ENCODE peak calls at places on chromosomes 3 and 15, in eight cellular contexts. D, I, Y, A, P, O, N and K are unnamed samples.

GRCh38 chr15:70835415-70835814 is 18.5 kb downstream of the LARP6 start:
- DNase-seq in I (no peak), Y (no peak), D (no peak), A (peak; percentile 57), N (no peak), O (no peak), P (no peak), K (no peak)

GRCh38 chr15:72037321-72037720 is 80.6 kb downstream of the MYO9A start:
- DNase-seq in Y (peak; percentile 2), A (no peak), D (no peak), N (no peak), P (no peak), O (no peak), I (peak; percentile 1), K (no peak)

GRCh38 chr15:66590435-66590834 is 24.6 kb upstream of the LCTL start:
- DNase-seq in D (no peak), N (no peak), P (no peak), Y (no peak), I (no peak), O (no peak), A (no peak), K (no peak)

GRCh38 chr15:89328398-89329254 is 6.0 kb downstream of the POLG start:
- DNase-seq in P (no peak), I (no peak), D (no peak), N (no peak), A (no peak), Y (no peak), O (no peak), K (no peak)

GRCh38 chr3:11006986-11007385 is 14.4 kb downstream of the SLC6A1 start:
- DNase-seq in D (no peak), I (no peak), N (no peak), O (no peak), A (no peak), Y (no peak), P (no peak), K (no peak)

GRCh38 chr3:9497821-9498565 is 55.6 kb downstream of the LHFPL4 start:
- DNase-seq in I (no peak), Y (peak; percentile 33), O (no peak), D (no peak), N (no peak), P (no peak), A (no peak), K (no peak)

GRCh38 chr15:62727501-62727900 is 315.0 kb upstream of the TPM1 start:
- DNase-seq in A (no peak), P (no peak), O (no peak), Y (no peak), I (no peak), N (no peak), D (no peak), K (no peak)

GRCh38 chr3:15055019-15055557 is 10.0 kb downstream of the MRPS25 start:
- DNase-seq in D (no peak), Y (no peak), A (no peak), P (no peak), I (no peak), N (peak; percentile 54), O (no peak), K (no peak)

GRCh38 chr15:90286678-90287077 is 21.2 kb downstream of the NGRN start:
- DNase-seq in O (no peak), I (peak; percentile 43), Y (no peak), N (no peak), A (peak; percentile 69), D (peak; percentile 62), P (no peak), K (no peak)

GRCh38 chr3:161231861-161232260 is 10.8 kb downstream of the NMD3 start:
- DNase-seq in A (no peak), Y (no peak), I (no peak), O (no peak), P (no peak), D (no peak), N (no peak), K (no peak)

GRCh38 chr3:24378313-24378712 is 116.3 kb downstream of the THRB start:
- DNase-seq in O (no peak), Y (no peak), A (no peak), D (no peak), I (no peak), N (no peak), P (no peak), K (no peak)

DNA sequence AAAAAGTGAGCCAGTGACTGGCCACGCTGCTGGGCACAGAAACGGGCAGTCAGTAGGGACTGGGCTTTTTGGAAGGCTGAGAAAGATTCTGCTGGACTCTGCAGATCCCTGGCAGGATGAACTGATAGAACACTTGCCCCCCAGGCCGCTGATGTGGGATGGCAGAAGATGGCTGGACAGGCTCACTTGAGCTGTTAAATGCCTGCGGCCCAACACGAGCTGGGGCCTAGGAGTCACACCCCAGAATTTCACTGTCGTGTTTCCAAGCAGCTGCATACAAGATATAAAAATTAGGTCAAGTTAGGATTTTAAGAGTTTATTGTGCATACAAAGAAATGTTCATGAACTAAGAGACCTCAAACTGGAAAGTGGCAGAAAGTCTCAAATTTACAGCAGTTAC is 26.9 kb downstream of the GLDN start:
- DNase-seq in D (no peak), P (no peak), O (no peak), N (no peak), I (no peak), A (no peak), Y (no peak), K (no peak)
- H3K9ac ChIP-seq in D (no peak overlapping the region), P (no peak overlapping the region), O (no peak overlapping the region), N (no peak overlapping the region), I (no peak overlapping the region), A (no peak overlapping the region), Y (no peak overlapping the region), K (no peak overlapping the region)

GRCh38 chr3:45056608-45057301 is 30.7 kb downstream of the CLEC3B start:
- DNase-seq in D (no peak), P (no peak), Y (no peak), A (no peak), I (no peak), O (no peak), N (no peak), K (no peak)
- TF ChIP-seq POLR2AphosphoS5 in D (no peak), P (peak; percentile 87), Y (peak; percentile 21), A (no peak), I (no peak), O (no peak), N (no peak), K (no peak)

GRCh38 chr3:44762690-44763089 is 1.1 kb downstream of the KIF15 start:
- DNase-seq in N (no peak), P (no peak), A (no peak), D (no peak), O (no peak), I (no peak), Y (no peak), K (no peak)
- H3K4me3 ChIP-seq in N (peak overlapping the region; percentile 79), P (peak overlapping the region; percentile 89), A (peak overlapping the region; percentile 84), D (peak overlapping the region; percentile 57), O (peak overlapping the region; percentile 83), I (peak overlapping the region; percentile 88), Y (peak overlapping the region; percentile 93), K (peak overlapping the region; percentile 87)

GRCh38 chr3:123687286-123687685 is 102.4 kb upstream of the HACD2 start:
- DNase-seq in D (no peak), I (peak; percentile 81), O (no peak), P (no peak), Y (no peak), A (no peak), N (no peak), K (no peak)

GRCh38 chr3:123685780-123686179 is 100.9 kb upstream of the HACD2 start:
- DNase-seq in A (peak; percentile 58), Y (no peak), P (no peak), O (no peak), D (no peak), I (no peak), N (no peak), K (no peak)

GRCh38 chr3:123684636-123685035 is 99.8 kb upstream of the HACD2 start:
- DNase-seq in Y (no peak), I (no peak), P (no peak), O (no peak), N (no peak), A (no peak), D (no peak), K (no peak)

GRCh38 chr3:123688241-123688747 is 103.4 kb upstream of the HACD2 start:
- DNase-seq in N (no peak), D (peak; percentile 82), O (no peak), Y (peak; percentile 21), P (no peak), A (no peak), I (peak; percentile 60), K (no peak)

DNA sequence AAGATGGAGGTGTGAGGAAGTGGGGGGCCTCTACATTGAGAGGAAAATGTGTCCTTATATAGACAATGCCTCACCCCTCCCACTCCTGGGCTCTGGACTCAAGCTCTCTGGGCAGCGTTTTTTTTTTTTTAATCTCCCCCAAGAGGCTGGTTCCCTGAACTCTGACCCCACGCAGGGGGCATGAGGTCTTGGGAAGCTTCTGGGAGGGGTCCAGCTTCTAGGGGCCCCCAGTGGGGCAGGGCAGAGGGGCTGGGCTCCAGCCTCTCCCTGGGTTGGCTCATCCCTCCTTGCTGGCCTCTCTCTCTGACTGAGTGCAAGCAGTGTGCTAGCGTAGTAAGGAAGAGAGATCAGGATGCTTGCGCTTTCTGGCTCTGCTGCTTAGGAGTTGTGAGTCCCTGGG is 101.4 kb upstream of the HACD2 start:
- DNase-seq in Y (no peak), O (no peak), D (no peak), P (no peak), I (no peak), N (no peak), A (no peak), K (no peak)
- H3K9ac ChIP-seq in Y (no peak overlapping the region), O (no peak overlapping the region), D (no peak overlapping the region), P (no peak overlapping the region), I (no peak overlapping the region), N (no peak overlapping the region), A (no peak overlapping the region), K (no peak overlapping the region)

DNA sequence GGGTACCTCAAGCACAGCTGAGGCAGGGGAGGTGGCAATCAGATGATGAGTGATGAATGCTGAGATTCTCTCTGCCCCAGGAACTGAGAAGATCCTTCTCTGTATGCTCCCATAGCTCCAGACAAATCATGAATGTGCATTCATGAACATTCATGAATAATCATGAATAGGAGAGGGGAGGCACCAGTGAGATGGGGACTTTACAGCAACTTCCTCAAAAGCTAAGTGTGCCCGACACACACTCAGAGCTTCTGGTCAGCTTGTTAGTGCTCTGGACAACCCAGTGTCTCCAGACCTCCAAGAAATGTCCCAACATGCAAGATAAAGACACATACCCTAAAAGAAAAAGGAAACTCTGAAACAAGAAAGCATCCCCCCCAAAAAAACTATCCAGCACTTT is 24.2 kb downstream of the LRRC2 start:
- DNase-seq in P (no peak), O (no peak), I (no peak), N (no peak), Y (no peak), D (no peak), A (no peak), K (no peak)
- TF ChIP-seq POLR2AphosphoS5 in P (no peak), O (no peak), I (no peak), N (no peak), Y (no peak), D (no peak), A (no peak), K (no peak)